ENCODE peak calls at places on chromosomes 16 and 17, in seven cellular contexts. I, E, Z, M, T, D and O are unnamed samples.

GRCh38 chr17:20157078-20157360 is 147.9 kb downstream of the SPECC1 start:
- DNase-seq in I (no peak), Z (no peak), D (no peak), E (no peak), M (no peak), T (no peak), O (no peak)

GRCh38 chr16:84810518-84811273 is 9.1 kb upstream of the CRISPLD2 start:
- DNase-seq in Z (no peak), M (no peak), I (no peak), T (no peak), E (no peak), D (no peak), O (no peak)

GRCh38 chr17:55830699-55831098 is 79.8 kb downstream of the PCTP start:
- DNase-seq in D (no peak), E (no peak), I (no peak), M (no peak), Z (no peak), T (no peak), O (no peak)

GRCh38 chr16:3023415-3023668 is 400 bp downstream of the HCFC1R1 start:
- DNase-seq in D (no peak), I (no peak), E (peak; percentile 69), Z (no peak), M (peak; percentile 48), T (no peak), O (peak; percentile 72)

GRCh38 chr17:82217530-82218204 is 5.0 kb upstream of the CCDC57 start:
- DNase-seq in Z (peak; percentile 65), D (no peak), T (no peak), E (peak; percentile 93), M (no peak), I (no peak), O (peak; percentile 81)

GRCh38 chr16:4604401-4604800 is 10.3 kb downstream of the UBALD1 start:
- DNase-seq in I (no peak), Z (no peak), E (no peak), D (no peak), T (no peak), M (no peak), O (no peak)

GRCh38 chr17:13918247-13918646 is 151.1 kb upstream of the COX10 start:
- DNase-seq in M (no peak), T (no peak), E (no peak), I (no peak), D (no peak), Z (no peak), O (no peak)

GRCh38 chr17:44915727-44916058 is 393 bp upstream of the GFAP start:
- DNase-seq in Z (no peak), I (no peak), T (no peak), D (no peak), E (no peak), M (no peak), O (no peak)

GRCh38 chr17:78879679-78880186 is 23.3 kb downstream of the CEP295NL start:
- DNase-seq in Z (no peak), T (no peak), D (no peak), I (no peak), M (peak; percentile 27), E (peak; percentile 98), O (peak; percentile 89)

GRCh38 chr16:19227643-19228042 is 57.9 kb upstream of the CLEC19A start:
- DNase-seq in D (no peak), M (no peak), I (no peak), T (no peak), E (no peak), Z (no peak), O (no peak)

GRCh38 chr16:59540621-59541020 is 806.5 kb upstream of the GOT2 start:
- DNase-seq in E (no peak), D (no peak), M (no peak), T (no peak), Z (no peak), I (no peak), O (no peak)